ENCODE peak calls at places on chromosomes 7 and 10, in ten cellular contexts. X is coronary artery; W is NCI-H1105; V is endothelial cell; K is AG04450; Q is activated T-helper 1 cell treated with Interleukin-2 at 50 U/mL for 16 hours; G is NCI-H2081; C is activated naive CD4-positive, alpha-beta T cell; Y is AG08396; Z is GM23338. R is an unnamed sample.

GRCh38 chr7:104206841-104207240 is 972 bp downstream of the ORC5 start:
- DNase-seq in X (no peak), W (no peak), V (no peak), K (no peak), Q (no peak), G (no peak), C (no peak), Y (no peak), Z (no peak), R (no peak)

GRCh38 chr10:121702351-121703320 is 104.4 kb upstream of the FGFR2 start:
- DNase-seq in X (no peak), W (no peak), V (no peak), K (no peak), Q (no peak), G (no peak), C (no peak), Y (peak), Z (no peak), R (no peak)

GRCh38 chr10:126384269-126384873 is 3.9 kb downstream of the ADAM12 start:
- DNase-seq in X (no peak), W (no peak), V (no peak), K (peak), Q (no peak), G (no peak), C (no peak), Y (peak), Z (no peak), R (no peak)

GRCh38 chr10:32982293-32982709 is 24.3 kb upstream of the ITGB1 start:
- DNase-seq in X (no peak), W (no peak), V (no peak), K (peak), Q (no peak), G (no peak), C (no peak), Y (no peak), Z (no peak), R (no peak)

GRCh38 chr7:130008941-130009847 is 42.0 kb downstream of the ZC3HC1 start:
- DNase-seq in X (no peak), W (no peak), V (no peak), K (no peak), Q (no peak), G (peak), C (no peak), Y (no peak), Z (no peak), R (peak)

GRCh38 chr10:48659790-48660189 is 24.9 kb upstream of the WDFY4 start:
- DNase-seq in X (no peak), W (no peak), V (no peak), K (no peak), Q (no peak), G (no peak), C (no peak), Y (no peak), Z (peak), R (no peak)

GRCh38 chr7:151452680-151453325 is 12.9 kb upstream of the CRYGN start:
- DNase-seq in X (peak), W (no peak), V (no peak), K (no peak), Q (no peak), G (no peak), C (no peak), Y (no peak), Z (no peak), R (no peak)

GRCh38 chr10:1487288-1487687 is 250.0 kb downstream of the ADARB2 start:
- DNase-seq in X (peak), W (no peak), V (no peak), K (no peak), Q (no peak), G (no peak), C (no peak), Y (no peak), Z (no peak), R (no peak)

GRCh38 chr7:158657189-158657746 is 47.3 kb downstream of the NCAPG2 start:
- DNase-seq in X (no peak), W (no peak), V (no peak), K (no peak), Q (no peak), G (no peak), C (no peak), Y (no peak), Z (no peak), R (no peak)

GRCh38 chr10:90306187-90306586 is 551.7 kb downstream of the HTR7 start:
- DNase-seq in X (no peak), W (no peak), V (no peak), K (peak), Q (no peak), G (no peak), C (no peak), Y (peak), Z (no peak), R (no peak)

GRCh38 chr10:120392671-120393079 is 64.4 kb upstream of the PLPP4 start:
- DNase-seq in X (no peak), W (peak), V (no peak), K (no peak), Q (no peak), G (no peak), C (no peak), Y (no peak), Z (no peak), R (no peak)

GRCh38 chr10:110411047-110411410 is 86.7 kb upstream of the DUSP5 start:
- DNase-seq in X (no peak), W (no peak), V (no peak), K (no peak), Q (no peak), G (no peak), C (no peak), Y (no peak), Z (no peak), R (no peak)

GRCh38 chr10:5343979-5344378 is 20.8 kb upstream of the UCN3 start:
- DNase-seq in X (no peak), W (no peak), V (no peak), K (no peak), Q (no peak), G (no peak), C (no peak), Y (no peak), Z (no peak), R (no peak)

R was measured in mesendoderm.